ENCODE peak calls at places on chromosomes 4 and X, in seven cellular contexts. Q is mesenteric fat pad, O is AG09309, G is fibroblast of mammary gland, J is lung microvascular endothelial cell, A is NCI-H1092 treated with DMSO at 0.1 percent for 48 hours, N is COR-L47. Y is an unnamed sample.

GRCh38 chr4:56823933-56824600 is 2.6 kb upstream of the SPINK2 start:
- DNase-seq in Q (no peak), O (no peak), G (no peak), J (no peak), A (no peak), N (no peak), Y (no peak)

GRCh38 chrX:109472939-109473713 is 8.8 kb downstream of the GUCY2F start:
- DNase-seq in Q (no peak), O (no peak), G (peak), J (peak), A (no peak), N (peak), Y (peak)

GRCh38 chrX:56783450-56783831 is 54.4 kb downstream of the NBDY start:
- DNase-seq in Q (no peak), O (no peak), G (peak), J (peak), A (no peak), N (no peak), Y (no peak)

GRCh38 chr4:158410272-158410671 is 111.4 kb upstream of the RXFP1 start:
- DNase-seq in Q (no peak), O (peak), G (peak), J (peak), A (no peak), N (no peak), Y (no peak)

GRCh38 chrX:68936608-68937007 is 107.8 kb downstream of the EFNB1 start:
- DNase-seq in Q (peak), O (peak), G (peak), J (peak), A (no peak), N (no peak), Y (no peak)

GRCh38 chrX:118360429-118361125 is 14.7 kb downstream of the WDR44 start:
- DNase-seq in Q (no peak), O (no peak), G (no peak), J (peak), A (no peak), N (no peak), Y (no peak)

GRCh38 chrX:10397349-10397748 is 223.0 kb downstream of the MID1 start:
- DNase-seq in Q (no peak), O (no peak), G (no peak), J (no peak), A (no peak), N (no peak), Y (no peak)

GRCh38 chr4:92299152-92299551 is 4.6 kb upstream of the GRID2 start:
- DNase-seq in Q (no peak), O (no peak), G (no peak), J (no peak), A (no peak), N (no peak), Y (no peak)

GRCh38 chr4:186351672-186352194 is 85.7 kb downstream of the F11 start:
- DNase-seq in Q (no peak), O (no peak), G (no peak), J (no peak), A (peak), N (peak), Y (no peak)

GRCh38 chr4:70969076-70969475 is 24.4 kb upstream of the DCK start:
- DNase-seq in Q (no peak), O (no peak), G (no peak), J (no peak), A (no peak), N (no peak), Y (no peak)

GRCh38 chr4:33067221-33067620 is 2347.1 kb downstream of the PCDH7 start:
- DNase-seq in Q (no peak), O (no peak), G (peak), J (no peak), A (no peak), N (no peak), Y (no peak)

GRCh38 chr4:83075271-83075670 is 39.3 kb downstream of the PLAC8 start:
- DNase-seq in Q (no peak), O (peak), G (peak), J (peak), A (no peak), N (no peak), Y (no peak)

GRCh38 chr4:143514432-143514831 is 930 bp downstream of the SMARCA5 start:
- DNase-seq in Q (no peak), O (no peak), G (peak), J (peak), A (peak), N (peak), Y (peak)

GRCh38 chr4:141350122-141350904 is 129.6 kb downstream of the ZNF330 start:
- DNase-seq in Q (no peak), O (peak), G (peak), J (peak), A (peak), N (peak), Y (no peak)

Y was measured in HEK293T.